ENCODE peak calls at places on chromosomes 2 and 18, in seven cellular contexts. C is CD4-positive, alpha-beta memory T cell; D is OCI-M1; P is K562; F is GDM1; H is NCI-H774; O is midbrain. I is an unnamed sample.

GRCh38 chr18:74916773-74917393 is 292.1 kb downstream of the PTGR3 start:
- DNase-seq in C (no peak), P (no peak), O (no peak), D (no peak), H (no peak), F (no peak), I (no peak)

GRCh38 chr2:8534729-8535397 is 147.0 kb upstream of the ID2 start:
- DNase-seq in O (peak), C (no peak), H (no peak), D (no peak), P (peak), F (peak), I (peak)

GRCh38 chr2:78420132-78420531 is 605.4 kb upstream of the REG3G start:
- DNase-seq in P (no peak), D (no peak), F (no peak), C (no peak), O (no peak), H (no peak), I (no peak)

GRCh38 chr18:48183613-48184012 is 225.6 kb downstream of the ZBTB7C start:
- DNase-seq in P (no peak), H (no peak), F (no peak), O (no peak), D (no peak), C (no peak), I (no peak)

GRCh38 chr2:189819297-189819704 is 35.1 kb downstream of the PMS1 start:
- DNase-seq in F (no peak), P (no peak), O (no peak), C (no peak), H (no peak), D (no peak), I (no peak)

GRCh38 chr2:10167316-10167715 is 44.8 kb downstream of the RRM2 start:
- DNase-seq in P (no peak), C (no peak), F (no peak), O (no peak), H (no peak), D (no peak), I (no peak)

GRCh38 chr2:224389317-224389716 is 12.6 kb downstream of the FAM124B start:
- DNase-seq in F (no peak), D (no peak), P (no peak), H (no peak), O (no peak), C (no peak), I (no peak)

GRCh38 chr2:160411167-160411566 is 82.4 kb downstream of the RBMS1 start:
- DNase-seq in H (no peak), C (no peak), O (no peak), F (no peak), D (no peak), P (no peak), I (no peak)

GRCh38 chr2:26727641-26728561 is 35.4 kb downstream of the KCNK3 start:
- DNase-seq in O (no peak), C (peak), P (no peak), H (no peak), D (no peak), F (no peak), I (no peak)

GRCh38 chr2:186984481-186984880 is 135.5 kb upstream of the ZSWIM2 start:
- DNase-seq in C (no peak), F (no peak), O (no peak), H (peak), P (no peak), D (no peak), I (no peak)

GRCh38 chr2:191436368-191437055 is 191.3 kb downstream of the MYO1B start:
- DNase-seq in F (no peak), O (no peak), H (no peak), D (peak), P (no peak), C (no peak), I (no peak)

GRCh38 chr2:145751634-145752033 is 1231.7 kb upstream of the ZEB2 start:
- DNase-seq in H (no peak), D (peak), P (peak), C (no peak), O (peak), F (peak), I (peak)

GRCh38 chr18:55863876-55864275 is 275.9 kb upstream of the TCF4 start:
- DNase-seq in H (no peak), C (no peak), D (no peak), O (no peak), F (no peak), P (no peak), I (no peak)

GRCh38 chr18:5431836-5432575 is 111.8 kb downstream of the EPB41L3 start:
- DNase-seq in P (no peak), C (no peak), H (no peak), D (no peak), F (no peak), O (no peak), I (no peak)

GRCh38 chr2:121405233-121405632 is 120.2 kb upstream of the TFCP2L1 start:
- DNase-seq in O (no peak), H (no peak), C (no peak), D (no peak), P (no peak), F (no peak), I (no peak)

GRCh38 chr2:218671077-218671653 is 637 bp downstream of the RNF25 start:
- DNase-seq in O (no peak), H (no peak), C (peak), P (peak), D (peak), F (no peak), I (peak)

GRCh38 chr2:181715033-181715630 is 34.8 kb upstream of the NEUROD1 start:
- DNase-seq in H (peak), O (peak), C (peak), F (peak), P (peak), D (peak), I (peak)

GRCh38 chr2:102154364-102154763 is 11.8 kb downstream of the IL1R1 start:
- DNase-seq in F (no peak), P (no peak), O (no peak), H (no peak), D (no peak), C (no peak), I (no peak)

GRCh38 chr2:12819098-12819465 is 102.3 kb downstream of the TRIB2 start:
- DNase-seq in F (no peak), H (no peak), O (no peak), P (no peak), D (peak), C (no peak), I (no peak)

GRCh38 chr18:62070306-62070705 is 116.5 kb downstream of the PIGN start:
- DNase-seq in D (no peak), H (no peak), O (no peak), P (no peak), C (no peak), F (no peak), I (no peak)

GRCh38 chr2:215619022-215619958 is 183.4 kb upstream of the FN1 start:
- DNase-seq in D (peak), H (peak), F (no peak), P (peak), O (no peak), C (no peak), I (peak)

GRCh38 chr2:223047260-223047761 is 4.7 kb upstream of the KCNE4 start:
- DNase-seq in H (no peak), F (no peak), D (no peak), P (no peak), O (no peak), C (no peak), I (no peak)

I was measured in erythroblast.